ENCODE peak calls at places on chromosomes 16 and 17, in four cellular contexts. S is GM12878, N is K562, U is HepG2. G is an unnamed sample.
A peak's percentile ranks its signal among the peaks of the same experiment; 100 is the strongest.

GRCh38 chr17:76869878-76870714 is 1.9 kb downstream of the MGAT5B start:
- DNase-seq in S (no peak), U (no peak), N (no peak), G (peak; percentile 77)

GRCh38 chr16:79358188-79358587 is 242.3 kb downstream of the MAF start:
- DNase-seq in N (no peak), U (no peak), S (no peak), G (no peak)

GRCh38 chr16:89687092-89687940 is 827 bp downstream of the CDK10 start:
- DNase-seq in U (peak; percentile 99), N (peak; percentile 41), S (peak; percentile 24), G (peak; percentile 59)

GRCh38 chr17:34899892-34900291 is 61.4 kb downstream of the CCT6B start:
- DNase-seq in U (no peak), N (no peak), S (no peak), G (no peak)

GRCh38 chr16:48969611-48970010 is 312.0 kb downstream of the CBLN1 start:
- DNase-seq in N (no peak), S (no peak), U (no peak), G (no peak)

GRCh38 chr16:13866073-13866472 is 53.9 kb upstream of the ERCC4 start:
- DNase-seq in U (peak; percentile 86), S (no peak), N (peak; percentile 70), G (peak; percentile 94)

GRCh38 chr17:16923097-16923903 is 48.6 kb downstream of the TNFRSF13B start:
- DNase-seq in S (no peak), N (no peak), U (no peak), G (no peak)

GRCh38 chr16:31347445-31347844 is 7.5 kb upstream of the ITGAX start:
- DNase-seq in S (no peak), U (no peak), N (no peak), G (no peak)

GRCh38 chr16:14510939-14511797 is 118.9 kb downstream of the PARN start:
- DNase-seq in N (no peak), S (no peak), U (peak; percentile 99), G (no peak)

GRCh38 chr17:35313875-35314409 is 59.5 kb downstream of the SLFN11 start:
- DNase-seq in U (no peak), N (peak; percentile 9), S (no peak), G (peak; percentile 37)

GRCh38 chr16:76490240-76490639 is 213.0 kb downstream of the CNTNAP4 start:
- DNase-seq in N (no peak), U (no peak), S (no peak), G (no peak)

GRCh38 chr17:933168-934083 is 46.1 kb downstream of the NXN start:
- DNase-seq in U (peak; percentile 75), S (no peak), N (peak; percentile 34), G (peak; percentile 71)

GRCh38 chr17:29155235-29155965 is 24.8 kb downstream of the MYO18A start:
- DNase-seq in U (peak; percentile 85), S (no peak), N (peak; percentile 81), G (no peak)

GRCh38 chr17:75830168-75831031 is 13.8 kb downstream of the UNC13D start:
- DNase-seq in N (peak; percentile 50), S (no peak), U (no peak), G (peak; percentile 89)

GRCh38 chr17:50565559-50566350 is 5.2 kb downstream of the CACNA1G start:
- DNase-seq in N (peak; percentile 40), S (no peak), U (no peak), G (peak; percentile 80)

GRCh38 chr16:24999088-24999670 is 16.0 kb downstream of the ARHGAP17 start:
- DNase-seq in N (no peak), U (no peak), S (no peak), G (no peak)

GRCh38 chr17:57873261-57874057 is 23.6 kb upstream of the MRPS23 start:
- DNase-seq in N (no peak), U (no peak), S (no peak), G (no peak)

GRCh38 chr17:28745777-28746473 is 2.1 kb downstream of the TRAF4 start:
- DNase-seq in N (no peak), U (no peak), S (no peak), G (peak; percentile 60)

GRCh38 chr17:78231991-78232759 is 744 bp downstream of the TMEM235 start:
- DNase-seq in N (no peak), U (no peak), S (no peak), G (peak; percentile 78)

GRCh38 chr17:74937064-74938051 is 1.7 kb downstream of the OTOP3 start:
- DNase-seq in S (no peak), N (no peak), U (no peak), G (peak; percentile 55)

GRCh38 chr17:9204026-9204425 is 182.7 kb downstream of the NTN1 start:
- DNase-seq in U (no peak), S (no peak), N (no peak), G (no peak)

GRCh38 chr17:61453563-61453962 is 1.3 kb downstream of the TBX4 start:
- DNase-seq in S (no peak), N (no peak), U (no peak), G (no peak)

GRCh38 chr16:64242510-64242909 is 879.4 kb downstream of the CDH11 start:
- DNase-seq in S (no peak), U (no peak), N (no peak), G (no peak)

GRCh38 chr16:50666658-50667496 is 14.2 kb downstream of the SNX20 start:
- DNase-seq in U (no peak), N (no peak), S (peak; percentile 58), G (peak; percentile 55)

GRCh38 chr16:56625943-56626654 is 518 bp downstream of the MT1E start:
- DNase-seq in U (no peak), N (no peak), S (no peak), G (no peak)

GRCh38 chr16:15434425-15435215 is at the start of gene BMERB1:
- DNase-seq in U (no peak), N (no peak), S (no peak), G (peak; percentile 91)

GRCh38 chr16:52440248-52440647 is 106.7 kb downstream of the TOX3 start:
- DNase-seq in U (no peak), N (no peak), S (no peak), G (no peak)
- H3K27me3 ChIP-seq in U (no peaks in the 10 kb centered on the region), N (no peaks in the 10 kb centered on the region), S (no peaks in the 10 kb centered on the region), G (no peaks in the 10 kb centered on the region)

GRCh38 chr17:45262516-45263476 is 902 bp upstream of the SPATA32 start:
- DNase-seq in S (no peak), U (no peak), N (no peak), G (no peak)
- H3K4me3 ChIP-seq in S (peak overlapping the region; percentile 75), U (no peak overlapping the region), N (no peak overlapping the region), G (peak overlapping the region; percentile 77)

GRCh38 chr17:79646721-79647455 is 36.0 kb upstream of the RBFOX3 start:
- DNase-seq in N (no peak), S (no peak), U (no peak), G (no peak)
- TF ChIP-seq JUNB in N (no peak), S (no peak), U (no peak), G (no peak)

GRCh38 chr17:36631022-36631421 is 29.6 kb downstream of the MRM1 start:
- DNase-seq in S (no peak), U (no peak), N (no peak), G (no peak)
- H3K27me3 ChIP-seq in S (peaks cover 4% of the 10 kb centered on the region), U (peaks cover 6% of the 10 kb centered on the region), N (peaks cover 46% of the 10 kb centered on the region), G (no peaks in the 10 kb centered on the region)

DNA sequence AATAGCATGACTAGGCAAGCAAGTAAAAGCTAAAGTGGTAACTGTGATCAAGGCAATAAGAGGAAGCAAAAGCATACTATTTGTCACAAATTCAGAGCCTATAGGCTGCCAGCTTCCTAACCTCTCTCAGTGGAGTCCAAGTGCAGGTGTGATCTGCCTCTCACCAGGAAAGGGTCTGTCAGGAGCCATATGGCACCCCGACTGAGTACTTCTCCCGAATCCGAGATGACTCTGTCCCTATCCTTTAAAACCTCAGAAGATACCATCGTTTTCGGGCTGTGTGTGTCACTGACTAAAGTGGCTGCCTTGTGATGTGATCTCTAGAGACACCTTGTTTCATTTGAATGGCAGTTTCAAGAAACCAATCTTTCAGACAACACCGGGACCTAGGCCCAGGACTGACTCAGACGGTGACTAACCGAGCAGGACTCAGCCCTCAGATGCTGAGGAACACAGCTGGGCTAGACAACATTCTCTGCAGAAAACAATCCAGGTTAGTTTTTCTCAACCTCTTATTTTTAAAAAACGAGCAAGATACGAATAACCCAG is 63.6 kb downstream of the SMG6 start:
- DNase-seq in N (no peak), U (no peak), S (peak; percentile 85), G (no peak)
- H3K4me3 ChIP-seq in N (no peak overlapping the region), U (no peak overlapping the region), S (peak overlapping the region; percentile 61), G (no peak overlapping the region)

DNA sequence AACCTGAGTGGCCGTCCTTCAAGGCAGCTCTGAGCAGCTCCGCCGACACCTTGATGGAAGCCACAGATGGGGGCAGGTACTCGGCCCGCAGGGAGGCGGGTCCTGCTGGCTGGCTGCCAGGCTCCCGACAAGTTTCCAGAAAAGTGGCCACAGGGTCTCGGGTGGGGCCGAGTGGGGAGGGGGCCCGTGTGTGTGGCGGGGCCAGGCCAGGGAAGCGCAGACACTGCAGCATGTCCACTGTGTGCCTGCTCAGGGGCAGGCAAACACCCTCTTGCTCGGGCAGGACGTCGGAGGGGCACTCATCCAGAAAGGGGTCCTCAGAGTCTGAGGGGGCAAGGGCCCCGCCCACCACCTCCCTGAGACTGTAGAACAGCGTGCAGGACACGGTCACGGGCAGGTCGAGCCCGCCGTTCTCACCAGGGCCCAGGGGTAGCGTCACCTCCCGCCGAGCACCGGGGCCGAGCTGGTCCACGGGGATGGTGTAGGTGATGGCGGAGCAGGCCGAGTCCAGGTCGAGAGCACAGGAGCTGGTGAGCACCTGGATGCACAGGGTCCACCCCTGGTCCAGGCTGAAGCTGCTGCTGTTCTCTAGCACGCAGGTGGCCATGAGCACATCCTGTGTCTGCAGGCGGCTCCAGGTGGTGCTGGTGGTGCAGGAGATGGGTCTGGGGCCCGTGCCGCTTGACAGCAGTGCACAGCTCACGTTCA is 5.1 kb downstream of the FAAP100 start:
- DNase-seq in U (no peak), N (no peak), S (no peak), G (no peak)
- TF ChIP-seq JUNB in U (no peak), N (no peak), S (no peak), G (no peak)

GRCh38 chr16:1335211-1335971 is 1.9 kb downstream of the BAIAP3 start:
- DNase-seq in N (no peak), U (no peak), S (no peak), G (no peak)
- H3K27me3 ChIP-seq in N (peaks cover 19% of the 10 kb centered on the region), U (peaks cover 18% of the 10 kb centered on the region), S (peaks cover 5% of the 10 kb centered on the region), G (peaks cover 36% of the 10 kb centered on the region)